ENCODE peak calls at places on chromosomes 2 and 18, in six cellular contexts. One of them, this sample, is unnamed.

GRCh38 chr18:48819276-48819675 is 131.5 kb downstream of the SMAD7 start:
- DNase-seq in testis: no peak
- DNase-seq in Daoy: no peak
- DNase-seq in AG10803: no peak
- DNase-seq in GM04504: no peak
- DNase-seq in CD4-positive, alpha-beta memory T cell: no peak
- DNase-seq in this sample: peak

GRCh38 chr18:68428026-68428425 is 286.9 kb downstream of the TMX3 start:
- DNase-seq in AG10803: peak
- DNase-seq in GM04504: peak
- DNase-seq in CD4-positive, alpha-beta memory T cell: no peak
- DNase-seq in Daoy: no peak
- DNase-seq in testis: no peak
- DNase-seq in this sample: no peak

GRCh38 chr2:211901226-211901625 is 637.4 kb downstream of the ERBB4 start:
- DNase-seq in GM04504: no peak
- DNase-seq in testis: no peak
- DNase-seq in AG10803: no peak
- DNase-seq in Daoy: no peak
- DNase-seq in CD4-positive, alpha-beta memory T cell: no peak
- DNase-seq in this sample: no peak

GRCh38 chr2:234682492-234683228 is 185.8 kb upstream of the ARL4C start:
- DNase-seq in testis: no peak
- DNase-seq in Daoy: peak
- DNase-seq in GM04504: no peak
- DNase-seq in CD4-positive, alpha-beta memory T cell: no peak
- DNase-seq in AG10803: peak
- DNase-seq in this sample: no peak

GRCh38 chr2:15561574-15562344 is 625 bp upstream of the NBAS start:
- DNase-seq in AG10803: peak
- DNase-seq in Daoy: peak
- DNase-seq in CD4-positive, alpha-beta memory T cell: peak
- DNase-seq in testis: peak
- DNase-seq in GM04504: no peak
- DNase-seq in this sample: no peak

GRCh38 chr2:241173557-241173956 is 14.9 kb upstream of the ANO7 start:
- DNase-seq in CD4-positive, alpha-beta memory T cell: no peak
- DNase-seq in Daoy: no peak
- DNase-seq in GM04504: no peak
- DNase-seq in AG10803: no peak
- DNase-seq in testis: no peak
- DNase-seq in this sample: no peak

GRCh38 chr18:33440384-33441043 is at the start of gene CCDC178:
- DNase-seq in AG10803: no peak
- DNase-seq in testis: peak
- DNase-seq in Daoy: peak
- DNase-seq in CD4-positive, alpha-beta memory T cell: no peak
- DNase-seq in GM04504: no peak
- DNase-seq in this sample: no peak

GRCh38 chr2:207935121-207935990 is 90.0 kb downstream of the PLEKHM3 start:
- DNase-seq in testis: no peak
- DNase-seq in AG10803: peak
- DNase-seq in CD4-positive, alpha-beta memory T cell: no peak
- DNase-seq in GM04504: no peak
- DNase-seq in Daoy: no peak
- DNase-seq in this sample: no peak

GRCh38 chr2:231463698-231464575 is at the start of gene NCL:
- DNase-seq in Daoy: peak
- DNase-seq in CD4-positive, alpha-beta memory T cell: peak
- DNase-seq in testis: peak
- DNase-seq in AG10803: peak
- DNase-seq in GM04504: peak
- DNase-seq in this sample: peak

GRCh38 chr18:32271649-32272324 is 81.9 kb downstream of the MEP1B start:
- DNase-seq in GM04504: peak
- DNase-seq in Daoy: peak
- DNase-seq in testis: no peak
- DNase-seq in AG10803: peak
- DNase-seq in CD4-positive, alpha-beta memory T cell: peak
- DNase-seq in this sample: no peak

GRCh38 chr18:8167036-8167435 is 442.2 kb upstream of the RAB12 start:
- DNase-seq in Daoy: no peak
- DNase-seq in GM04504: no peak
- DNase-seq in CD4-positive, alpha-beta memory T cell: no peak
- DNase-seq in AG10803: no peak
- DNase-seq in testis: no peak
- DNase-seq in this sample: no peak

GRCh38 chr18:49845629-49846252 is 32.4 kb upstream of the ACAA2 start:
- DNase-seq in AG10803: peak
- DNase-seq in GM04504: no peak
- DNase-seq in Daoy: no peak
- DNase-seq in testis: no peak
- DNase-seq in CD4-positive, alpha-beta memory T cell: no peak
- DNase-seq in this sample: no peak

GRCh38 chr2:191679818-191680600 is 2.1 kb downstream of the NABP1 start:
- DNase-seq in Daoy: peak
- DNase-seq in testis: no peak
- DNase-seq in CD4-positive, alpha-beta memory T cell: peak
- DNase-seq in AG10803: peak
- DNase-seq in GM04504: no peak
- DNase-seq in this sample: no peak

GRCh38 chr2:144358979-144359541 is 160.9 kb downstream of the ZEB2 start:
- DNase-seq in GM04504: no peak
- DNase-seq in AG10803: peak
- DNase-seq in testis: peak
- DNase-seq in Daoy: peak
- DNase-seq in CD4-positive, alpha-beta memory T cell: no peak
- DNase-seq in this sample: no peak

GRCh38 chr2:237575869-237576862 is 9.8 kb downstream of the PRLH start:
- DNase-seq in AG10803: no peak
- DNase-seq in testis: no peak
- DNase-seq in GM04504: no peak
- DNase-seq in Daoy: no peak
- DNase-seq in CD4-positive, alpha-beta memory T cell: no peak
- DNase-seq in this sample: no peak

GRCh38 chr2:191728710-191729597 is 51.0 kb downstream of the NABP1 start:
- DNase-seq in testis: no peak
- DNase-seq in CD4-positive, alpha-beta memory T cell: no peak
- DNase-seq in AG10803: peak
- DNase-seq in GM04504: no peak
- DNase-seq in Daoy: no peak
- DNase-seq in this sample: no peak

This sample was measured in natural killer cell.